ENCODE peak calls at places on chromosomes 16 and 17, in nine cellular contexts. L is neural crest cell; C is BJ; E is nephron progenitor cell; D is CD8-positive, alpha-beta T cell; O is ovary; Y is MCF 10A; T is B cell; W is endothelial cell. M is an unnamed sample.

GRCh38 chr16:27844826-27845225 is 218.7 kb downstream of the GSG1L start:
- DNase-seq in L (no peak), C (no peak), E (no peak), D (no peak), O (no peak), Y (no peak), T (no peak), W (no peak), M (no peak)

GRCh38 chr16:31464348-31464769 is 5.1 kb downstream of the ARMC5 start:
- DNase-seq in L (no peak), C (no peak), E (no peak), D (no peak), O (no peak), Y (no peak), T (no peak), W (no peak), M (peak; percentile 14)

GRCh38 chr17:41406205-41406604 is 8.8 kb upstream of the KRT31 start:
- DNase-seq in L (no peak), C (no peak), E (no peak), D (no peak), O (no peak), Y (peak; percentile 33), T (no peak), W (no peak), M (no peak)

GRCh38 chr17:45748911-45749310 is 35.2 kb upstream of the CRHR1 start:
- DNase-seq in L (no peak), C (no peak), E (no peak), D (no peak), O (no peak), Y (no peak), T (no peak), W (no peak), M (no peak)

GRCh38 chr17:66988069-66988798 is 23.7 kb downstream of the CACNG4 start:
- DNase-seq in L (no peak), C (no peak), E (no peak), D (no peak), O (no peak), Y (no peak), T (no peak), W (no peak), M (no peak)

GRCh38 chr16:68085259-68086071 is at the start of gene NFATC3:
- DNase-seq in L (peak; percentile 93), C (peak; percentile 61), E (peak; percentile 99), D (peak; percentile 99), O (peak; percentile 98), Y (peak; percentile 94), T (peak; percentile 99), W (peak; percentile 98), M (peak; percentile 99)

GRCh38 chr17:4043862-4044261 is 79.6 kb upstream of the ATP2A3 start:
- DNase-seq in L (no peak), C (no peak), E (no peak), D (peak; percentile 83), O (no peak), Y (no peak), T (no peak), W (no peak), M (no peak)

GRCh38 chr16:47617732-47618131 is 156.6 kb downstream of the PHKB start:
- DNase-seq in L (no peak), C (no peak), E (no peak), D (no peak), O (no peak), Y (no peak), T (no peak), W (no peak), M (no peak)

GRCh38 chr17:57737450-57737849 is 7.6 kb downstream of the CCDC182 start:
- DNase-seq in L (no peak), C (no peak), E (no peak), D (no peak), O (no peak), Y (no peak), T (no peak), W (no peak), M (no peak)

GRCh38 chr17:57735230-57735629 is 9.9 kb downstream of the CCDC182 start:
- DNase-seq in L (no peak), C (no peak), E (no peak), D (no peak), O (no peak), Y (no peak), T (no peak), W (no peak), M (no peak)

GRCh38 chr17:57733085-57733484 is 12.0 kb downstream of the CCDC182 start:
- DNase-seq in L (no peak), C (no peak), E (no peak), D (no peak), O (no peak), Y (no peak), T (no peak), W (no peak), M (no peak)

GRCh38 chr17:57732062-57732461 is 13.0 kb downstream of the CCDC182 start:
- DNase-seq in L (no peak), C (no peak), E (no peak), D (no peak), O (peak; percentile 58), Y (no peak), T (no peak), W (no peak), M (no peak)

DNA sequence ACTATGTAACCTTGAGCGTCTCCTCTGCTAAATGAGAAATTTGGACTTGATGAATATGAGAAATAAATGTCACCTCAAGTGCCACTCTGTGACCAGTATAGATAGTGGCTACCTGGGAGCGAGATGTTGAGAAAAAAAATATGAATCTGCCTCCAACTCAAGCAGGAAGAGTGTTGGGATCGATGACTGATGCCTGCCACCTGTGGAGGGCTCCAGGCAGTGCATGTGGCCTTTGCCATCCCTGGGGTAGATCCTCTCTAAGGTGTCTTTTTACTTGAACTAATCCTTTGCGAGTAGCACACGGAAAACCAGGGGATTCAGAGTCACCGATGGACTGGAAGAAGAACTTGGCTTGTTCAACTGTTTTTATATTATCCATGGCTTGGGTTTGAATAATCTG is 9.4 kb downstream of the CCDC182 start:
- DNase-seq in L (no peak), C (no peak), E (no peak), D (no peak), O (no peak), Y (peak; percentile 26), T (no peak), W (peak; percentile 33), M (no peak)
- TF ChIP-seq CTCF in L (peak; percentile 48), C (peak; percentile 14), E (peak; percentile 50), D (peak; percentile 30), O (no peak), Y (no peak), T (no peak), W (peak; percentile 45), M (no peak)

DNA sequence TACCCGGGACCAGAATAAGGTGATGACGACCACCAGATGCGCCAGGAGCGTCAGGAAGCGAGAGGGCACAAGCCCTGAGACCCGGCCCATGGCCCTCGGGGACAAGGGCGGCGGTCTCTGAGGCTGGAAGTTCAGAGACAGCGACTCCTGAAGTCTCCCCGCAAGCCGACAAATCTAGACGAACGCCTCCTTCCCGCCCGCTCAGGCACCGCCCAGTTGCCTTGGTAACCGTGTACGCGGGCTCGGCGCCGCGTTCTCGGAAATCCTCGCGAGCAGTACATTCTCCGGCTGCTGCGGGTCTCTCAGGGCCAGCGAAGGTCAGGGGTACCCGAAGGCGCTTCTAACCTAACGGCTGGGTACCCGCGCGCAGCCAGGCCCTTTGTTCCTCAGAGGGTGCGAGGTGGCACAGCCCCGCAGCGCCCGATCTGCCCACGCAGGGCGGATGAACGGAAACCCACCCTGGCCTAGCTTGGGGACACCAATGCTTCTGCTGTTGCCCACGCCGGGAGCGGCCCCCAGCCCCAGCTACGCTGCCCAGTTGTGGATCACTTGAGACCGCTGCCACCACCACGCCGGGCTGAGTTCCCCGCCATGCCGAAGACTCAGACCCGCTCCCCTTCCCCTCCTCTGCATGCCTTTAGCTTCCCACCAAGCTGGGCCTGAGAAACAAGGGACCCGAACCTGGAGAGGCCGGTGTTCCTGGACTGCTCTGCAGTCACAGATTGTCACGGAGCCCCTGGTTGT is at the start of gene TMEM107:
- DNase-seq in L (peak; percentile 83), C (no peak), E (peak; percentile 91), D (peak; percentile 89), O (peak; percentile 85), Y (peak; percentile 87), T (peak; percentile 89), W (peak; percentile 88), M (peak; percentile 93)
- TF ChIP-seq CTCF in L (no peak), C (peak; percentile 28), E (no peak), D (no peak), O (no peak), Y (no peak), T (no peak), W (no peak), M (no peak)

DNA sequence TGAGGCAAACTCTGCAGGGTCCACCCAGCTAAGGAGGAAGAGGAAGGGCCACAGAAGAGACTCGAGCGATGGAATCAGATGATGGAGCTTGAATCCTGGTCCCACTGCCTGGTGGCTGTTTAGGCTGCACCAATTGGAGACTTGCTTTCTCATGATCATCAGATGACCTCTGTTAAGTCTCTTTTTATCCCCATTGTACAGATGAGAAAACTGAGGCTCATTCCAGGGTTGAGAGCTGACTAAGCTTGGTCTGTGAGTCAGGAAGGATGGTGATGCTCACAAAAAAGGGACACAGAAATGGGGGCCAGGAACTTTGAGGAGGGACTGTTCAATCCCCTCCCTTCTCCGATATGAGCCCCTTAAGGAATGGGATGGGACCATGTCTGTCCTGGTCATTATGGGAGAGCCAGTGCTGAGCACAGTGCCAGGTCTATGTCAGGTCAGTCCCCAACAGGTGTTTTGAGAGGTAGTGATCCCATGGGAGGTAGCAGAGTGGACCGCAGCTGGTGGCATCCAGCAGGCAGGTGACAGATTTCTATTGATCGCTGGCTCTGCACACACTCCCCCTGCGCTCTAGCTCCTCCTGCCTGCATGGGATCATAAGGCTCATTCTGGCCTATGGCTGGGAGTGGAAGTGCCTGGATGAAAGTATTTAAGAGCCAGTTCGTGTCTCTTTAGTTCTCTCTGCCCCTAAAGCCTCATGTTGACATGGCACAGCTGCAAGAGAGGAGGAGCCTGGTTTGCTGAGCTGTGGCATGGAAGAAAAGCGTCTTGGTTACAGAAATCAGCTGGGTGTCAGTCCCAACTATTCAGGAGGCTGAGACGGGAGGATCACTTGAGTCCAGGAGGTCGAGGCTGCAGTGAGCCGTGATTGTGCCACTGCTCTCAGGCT is 27.2 kb downstream of the SNX20 start:
- DNase-seq in L (no peak), C (no peak), E (no peak), D (no peak), O (no peak), Y (no peak), T (no peak), W (no peak), M (peak; percentile 62)
- TF ChIP-seq CTCF in L (no peak), C (no peak), E (no peak), D (no peak), O (no peak), Y (no peak), T (no peak), W (no peak), M (no peak)

GRCh38 chr17:49582789-49583188 is 7.1 kb downstream of the NXPH3 start:
- DNase-seq in L (no peak), C (no peak), E (no peak), D (no peak), O (no peak), Y (peak; percentile 49), T (no peak), W (no peak), M (no peak)

GRCh38 chr17:49583226-49583625 is 7.6 kb downstream of the NXPH3 start:
- DNase-seq in L (no peak), C (no peak), E (no peak), D (no peak), O (no peak), Y (no peak), T (no peak), W (no peak), M (no peak)

GRCh38 chr17:49583889-49584288 is 8.2 kb downstream of the NXPH3 start:
- DNase-seq in L (no peak), C (no peak), E (no peak), D (no peak), O (no peak), Y (no peak), T (no peak), W (no peak), M (no peak)

GRCh38 chr17:49587366-49588073 is 11.8 kb downstream of the NXPH3 start:
- DNase-seq in L (no peak), C (no peak), E (no peak), D (no peak), O (no peak), Y (no peak), T (no peak), W (no peak), M (no peak)

GRCh38 chr17:49585422-49586027 is 9.9 kb downstream of the NXPH3 start:
- DNase-seq in L (no peak), C (no peak), E (no peak), D (no peak), O (no peak), Y (no peak), T (no peak), W (peak; percentile 49), M (peak; percentile 68)
- TF ChIP-seq CTCF in L (peak; percentile 44), C (peak; percentile 15), E (peak; percentile 32), D (no peak), O (no peak), Y (no peak), T (no peak), W (peak; percentile 54), M (peak; percentile 59)